ENCODE peak calls at places on chromosomes 4 and X, in seven cellular contexts. U, Q, H, O, C, L and S are unnamed samples.

GRCh38 chrX:20315140-20315539 is 48.4 kb upstream of the RPS6KA3 start:
- DNase-seq in O (no peak), L (no peak), Q (peak), U (no peak), C (no peak), H (no peak), S (no peak)

GRCh38 chrX:8748855-8749254 is 16.9 kb upstream of the ANOS1 start:
- DNase-seq in U (no peak), O (peak), L (no peak), H (no peak), Q (no peak), C (peak), S (no peak)

GRCh38 chrX:39835776-39836175 is 262.0 kb downstream of the BCOR start:
- DNase-seq in H (no peak), Q (no peak), U (no peak), O (no peak), L (no peak), C (no peak), S (no peak)

GRCh38 chr4:168028568-168028967 is 63.8 kb upstream of the ANXA10 start:
- DNase-seq in L (peak), H (no peak), Q (no peak), C (no peak), U (no peak), O (peak), S (no peak)

GRCh38 chrX:125757794-125758564 is 408.1 kb downstream of the DCAF12L2 start:
- DNase-seq in C (peak), O (no peak), U (no peak), Q (no peak), H (no peak), L (no peak), S (no peak)

GRCh38 chr4:159326470-159326869 is 223.6 kb downstream of the RAPGEF2 start:
- DNase-seq in H (no peak), O (no peak), L (no peak), Q (no peak), U (no peak), C (no peak), S (no peak)

GRCh38 chrX:10981491-10981890 is 129.6 kb upstream of the HCCS start:
- DNase-seq in Q (no peak), O (no peak), U (no peak), L (peak), H (no peak), C (no peak), S (no peak)

GRCh38 chr4:182876427-182876826 is 40.8 kb downstream of the DCTD start:
- DNase-seq in U (no peak), H (no peak), O (no peak), L (no peak), C (no peak), Q (no peak), S (no peak)

GRCh38 chrX:115898382-115899001 is 272.1 kb upstream of the AGTR2 start:
- DNase-seq in H (peak), C (peak), O (peak), U (no peak), Q (no peak), L (peak), S (no peak)

GRCh38 chrX:133987188-133987587 is 1.8 kb upstream of the GPC3 start:
- DNase-seq in C (no peak), H (no peak), Q (no peak), L (peak), U (no peak), O (no peak), S (no peak)

GRCh38 chr4:98928131-98928504 is 815 bp downstream of the EIF4E start:
- DNase-seq in U (peak), O (peak), L (peak), C (peak), H (no peak), Q (no peak), S (peak)

GRCh38 chr4:85127653-85128052 is 161.2 kb upstream of the WDFY3 start:
- DNase-seq in H (peak), U (peak), L (peak), C (peak), Q (no peak), O (peak), S (peak)

GRCh38 chr4:74018771-74019170 is 19.7 kb downstream of the CXCL3 start:
- DNase-seq in U (no peak), O (no peak), Q (no peak), L (no peak), H (no peak), C (no peak), S (no peak)

GRCh38 chrX:68684291-68684918 is 36.9 kb downstream of the STARD8 start:
- DNase-seq in L (no peak), U (no peak), H (peak), O (no peak), Q (no peak), C (peak), S (no peak)
- TF ChIP-seq POLR2AphosphoS5 in L (no peak), U (no peak), H (no peak), O (no peak), Q (no peak), C (no peak), S (no peak)

GRCh38 chrX:154738013-154738738 is 12.7 kb downstream of the GAB3 start:
- DNase-seq in C (no peak), O (no peak), L (no peak), H (no peak), U (no peak), Q (no peak), S (no peak)

GRCh38 chrX:154733072-154733425 is 17.8 kb downstream of the GAB3 start:
- DNase-seq in L (no peak), H (no peak), Q (no peak), U (no peak), O (no peak), C (no peak), S (no peak)

GRCh38 chrX:154734101-154734781 is 16.6 kb downstream of the GAB3 start:
- DNase-seq in C (no peak), U (no peak), Q (no peak), H (no peak), O (no peak), L (no peak), S (no peak)

GRCh38 chrX:154732421-154733071 is 18.3 kb downstream of the GAB3 start:
- DNase-seq in O (no peak), U (no peak), C (no peak), Q (no peak), H (no peak), L (no peak), S (no peak)

DNA sequence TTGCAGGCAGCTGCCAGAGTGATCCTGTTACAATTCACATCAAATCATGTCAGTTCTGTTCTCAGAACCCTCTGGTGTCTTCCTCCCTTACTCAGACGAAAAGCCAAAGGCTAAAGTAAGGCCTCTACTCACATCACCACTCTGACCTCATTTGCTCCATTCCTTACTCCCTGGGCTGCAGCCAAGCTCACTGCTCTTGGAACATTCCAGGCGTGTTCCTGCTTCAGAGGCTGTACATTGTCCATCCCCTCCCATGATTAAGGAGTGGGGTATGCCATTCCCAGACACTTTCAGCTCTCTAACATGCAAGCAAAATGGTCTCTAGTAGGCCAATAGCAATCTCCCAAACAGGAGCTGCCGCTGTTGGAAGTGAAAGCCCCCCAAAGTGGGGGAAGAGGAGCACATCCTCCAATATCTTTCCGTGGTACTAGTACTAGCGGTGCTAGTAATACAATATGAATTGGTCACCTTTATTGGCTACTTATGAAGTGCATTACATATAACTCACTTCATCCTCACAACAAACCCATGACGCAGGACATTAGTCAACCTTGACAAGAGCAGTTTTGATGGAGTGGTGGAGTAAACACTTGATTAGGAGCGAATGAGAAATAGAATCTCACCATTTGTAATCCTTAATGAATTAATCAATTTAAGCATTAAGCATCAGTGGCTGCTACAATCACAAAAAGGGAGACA is 15.0 kb downstream of the GAB3 start:
- DNase-seq in U (no peak), L (no peak), O (no peak), C (no peak), Q (no peak), H (no peak), S (no peak)
- TF ChIP-seq TAF1 in U (no peak), L (no peak), O (peak), C (no peak), Q (no peak), H (no peak), S (no peak)

GRCh38 chr4:113013746-113014145 is 35.7 kb upstream of the ANK2 start:
- DNase-seq in L (no peak), H (no peak), Q (no peak), U (no peak), O (no peak), C (no peak), S (no peak)

GRCh38 chr4:113012122-113012725 is 37.2 kb upstream of the ANK2 start:
- DNase-seq in L (no peak), C (no peak), O (peak), H (no peak), Q (no peak), U (no peak), S (no peak)

GRCh38 chr4:113012776-113013175 is 36.7 kb upstream of the ANK2 start:
- DNase-seq in U (no peak), Q (no peak), H (no peak), C (no peak), O (peak), L (no peak), S (no peak)

GRCh38 chr4:113020966-113021365 is 28.5 kb upstream of the ANK2 start:
- DNase-seq in U (no peak), C (no peak), L (no peak), H (no peak), Q (no peak), O (no peak), S (no peak)

GRCh38 chr4:113016377-113016776 is 33.1 kb upstream of the ANK2 start:
- DNase-seq in Q (no peak), C (no peak), O (no peak), U (no peak), L (no peak), H (no peak), S (no peak)
- TF ChIP-seq POLR2AphosphoS5 in Q (no peak), C (no peak), O (no peak), U (no peak), L (no peak), H (no peak), S (no peak)

DNA sequence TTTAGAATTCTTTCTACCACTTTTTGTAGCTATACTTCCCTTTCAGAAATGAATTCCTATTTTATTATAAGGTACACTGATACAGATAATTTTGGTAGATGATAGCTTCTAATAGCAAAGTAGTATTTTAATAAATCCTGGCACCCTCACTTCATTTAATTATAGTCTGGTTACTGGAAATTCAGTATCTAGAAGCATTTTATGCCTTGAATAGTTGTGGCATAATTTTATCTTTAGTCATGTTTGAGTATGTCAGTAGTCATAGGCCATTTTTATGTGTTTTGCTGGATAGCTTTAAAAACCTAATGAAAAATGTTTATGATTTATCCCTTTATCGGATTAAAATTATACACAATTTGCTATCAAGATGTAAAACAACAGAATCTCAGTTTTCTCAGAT is 92.3 kb downstream of the DIAPH2 start:
- DNase-seq in U (no peak), L (no peak), C (no peak), O (no peak), Q (no peak), H (no peak), S (no peak)
- TF ChIP-seq TAF1 in U (no peak), L (no peak), C (no peak), O (no peak), Q (no peak), H (no peak), S (no peak)

GRCh38 chr4:80202190-80202711 is 4.9 kb downstream of the PRDM8 start:
- DNase-seq in U (peak), Q (no peak), H (peak), O (no peak), L (no peak), C (no peak), S (peak)
- TF ChIP-seq POLR2AphosphoS5 in U (no peak), Q (no peak), H (no peak), O (no peak), L (no peak), C (no peak), S (no peak)

DNA sequence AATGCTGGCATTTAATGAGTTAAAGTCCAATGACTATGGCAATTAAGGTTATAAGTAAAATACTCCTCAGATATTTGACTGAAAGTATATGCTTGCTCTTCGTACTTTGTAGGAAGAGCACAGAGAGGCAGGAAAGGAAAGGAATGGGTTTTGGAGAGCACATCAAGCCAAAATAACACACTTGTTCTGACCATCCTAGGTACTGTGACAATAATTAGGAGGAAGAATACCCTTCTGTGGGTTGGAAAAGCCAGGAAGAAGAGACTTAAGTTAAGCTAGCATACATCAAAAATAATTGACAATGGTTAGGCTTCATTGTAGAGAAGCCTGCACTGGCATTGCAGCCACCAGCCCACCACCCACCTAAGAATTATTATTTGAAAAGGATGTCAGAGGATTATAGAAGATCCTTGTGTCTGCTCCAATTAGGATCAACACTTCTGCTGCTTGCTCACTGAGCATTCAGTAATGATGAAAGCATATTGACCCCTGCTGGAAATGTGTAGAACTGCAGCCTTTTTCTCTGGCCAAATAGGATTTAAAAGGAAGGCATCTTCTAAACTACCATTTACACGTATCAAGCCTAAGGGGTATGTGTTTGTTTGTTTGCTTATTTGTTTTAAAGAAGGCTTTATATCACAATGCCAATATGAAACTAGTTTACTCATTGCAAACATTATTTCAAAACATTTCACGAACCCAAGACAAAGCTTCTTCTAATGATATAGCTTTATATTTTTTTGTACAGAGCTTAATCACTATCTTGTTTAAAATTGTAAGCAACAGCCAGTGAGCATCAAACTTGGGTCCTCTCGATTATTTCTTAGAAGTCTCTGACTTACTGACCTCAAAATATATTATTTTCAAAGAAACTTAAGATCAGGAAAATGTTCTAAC is 286.2 kb upstream of the TET2 start:
- DNase-seq in L (peak), U (peak), Q (peak), O (peak), C (peak), H (peak), S (peak)
- TF ChIP-seq TAF1 in L (no peak), U (no peak), Q (no peak), O (no peak), C (no peak), H (no peak), S (no peak)